ENCODE peak calls at places on chromosome 18, in seven cellular contexts. One of them, this sample, is unnamed.

GRCh38 chr18:13614701-13615288 is 111.6 kb downstream of the FAM210A start:
- DNase-seq in HepG2: no peak
- DNase-seq in PC-3: no peak
- DNase-seq in GM23248: no peak
- DNase-seq in mesendoderm: no peak
- DNase-seq in hepatocyte: no peak
- DNase-seq in IMR-90: no peak
- DNase-seq in this sample: no peak

GRCh38 chr18:69777248-69777647 is 170.4 kb downstream of the CD226 start:
- DNase-seq in mesendoderm: no peak
- DNase-seq in HepG2: no peak
- DNase-seq in PC-3: no peak
- DNase-seq in IMR-90: no peak
- DNase-seq in hepatocyte: no peak
- DNase-seq in GM23248: no peak
- DNase-seq in this sample: no peak

GRCh38 chr18:57050314-57050949 is 96.5 kb upstream of the BOD1L2 start:
- DNase-seq in GM23248: no peak
- DNase-seq in IMR-90: no peak
- DNase-seq in mesendoderm: no peak
- DNase-seq in PC-3: no peak
- DNase-seq in hepatocyte: peak
- DNase-seq in HepG2: peak
- DNase-seq in this sample: no peak

GRCh38 chr18:74083071-74083954 is 64.3 kb downstream of the FBXO15 start:
- DNase-seq in GM23248: no peak
- DNase-seq in IMR-90: no peak
- DNase-seq in hepatocyte: no peak
- DNase-seq in PC-3: no peak
- DNase-seq in HepG2: no peak
- DNase-seq in mesendoderm: no peak
- DNase-seq in this sample: no peak

GRCh38 chr18:67104700-67105284 is 411.7 kb downstream of the DSEL start:
- DNase-seq in hepatocyte: peak
- DNase-seq in IMR-90: peak
- DNase-seq in mesendoderm: peak
- DNase-seq in PC-3: peak
- DNase-seq in GM23248: peak
- DNase-seq in HepG2: peak
- DNase-seq in this sample: peak

GRCh38 chr18:43932140-43932539 is 654.9 kb upstream of the SYT4 start:
- DNase-seq in hepatocyte: peak
- DNase-seq in IMR-90: peak
- DNase-seq in PC-3: no peak
- DNase-seq in GM23248: no peak
- DNase-seq in mesendoderm: no peak
- DNase-seq in HepG2: no peak
- DNase-seq in this sample: no peak

GRCh38 chr18:34624551-34624950 is 85.5 kb upstream of the DTNA start:
- DNase-seq in GM23248: peak
- DNase-seq in IMR-90: peak
- DNase-seq in hepatocyte: no peak
- DNase-seq in mesendoderm: peak
- DNase-seq in HepG2: no peak
- DNase-seq in PC-3: no peak
- DNase-seq in this sample: no peak

GRCh38 chr18:6757966-6758365 is 28.4 kb downstream of the ARHGAP28 start:
- DNase-seq in HepG2: no peak
- DNase-seq in hepatocyte: no peak
- DNase-seq in mesendoderm: peak
- DNase-seq in GM23248: no peak
- DNase-seq in IMR-90: peak
- DNase-seq in PC-3: peak
- DNase-seq in this sample: no peak

GRCh38 chr18:58407649-58408407 is 221.1 kb downstream of the ALPK2 start:
- DNase-seq in PC-3: no peak
- DNase-seq in hepatocyte: peak
- DNase-seq in GM23248: no peak
- DNase-seq in IMR-90: no peak
- DNase-seq in mesendoderm: no peak
- DNase-seq in HepG2: peak
- DNase-seq in this sample: no peak

GRCh38 chr18:74899554-74899953 is 301.9 kb downstream of the ZNF407 start:
- DNase-seq in PC-3: no peak
- DNase-seq in HepG2: no peak
- DNase-seq in GM23248: no peak
- DNase-seq in IMR-90: no peak
- DNase-seq in hepatocyte: peak
- DNase-seq in mesendoderm: no peak
- DNase-seq in this sample: no peak

GRCh38 chr18:42929857-42930256 is 185.6 kb downstream of the RIT2 start:
- DNase-seq in GM23248: peak
- DNase-seq in HepG2: no peak
- DNase-seq in mesendoderm: peak
- DNase-seq in IMR-90: no peak
- DNase-seq in hepatocyte: no peak
- DNase-seq in PC-3: no peak
- DNase-seq in this sample: no peak

GRCh38 chr18:57497372-57498294 is 62.5 kb downstream of the ONECUT2 start:
- DNase-seq in GM23248: peak
- DNase-seq in hepatocyte: peak
- DNase-seq in IMR-90: peak
- DNase-seq in mesendoderm: no peak
- DNase-seq in PC-3: peak
- DNase-seq in HepG2: no peak
- DNase-seq in this sample: no peak

GRCh38 chr18:23356915-23357421 is 96.1 kb upstream of the RIOK3 start:
- DNase-seq in mesendoderm: no peak
- DNase-seq in PC-3: no peak
- DNase-seq in IMR-90: peak
- DNase-seq in GM23248: peak
- DNase-seq in hepatocyte: no peak
- DNase-seq in HepG2: peak
- DNase-seq in this sample: no peak

GRCh38 chr18:6627621-6628020 is 101.9 kb upstream of the ARHGAP28 start:
- DNase-seq in mesendoderm: no peak
- DNase-seq in hepatocyte: no peak
- DNase-seq in PC-3: no peak
- DNase-seq in GM23248: peak
- DNase-seq in HepG2: no peak
- DNase-seq in IMR-90: peak
- DNase-seq in this sample: no peak

GRCh38 chr18:62324355-62324828 is 718 bp upstream of the TNFRSF11A start:
- DNase-seq in GM23248: peak
- DNase-seq in mesendoderm: peak
- DNase-seq in HepG2: no peak
- DNase-seq in IMR-90: no peak
- DNase-seq in PC-3: no peak
- DNase-seq in hepatocyte: no peak
- DNase-seq in this sample: peak

GRCh38 chr18:79962311-79962710 is 2.1 kb upstream of the HSBP1L1 start:
- DNase-seq in PC-3: peak
- DNase-seq in mesendoderm: no peak
- DNase-seq in HepG2: no peak
- DNase-seq in IMR-90: peak
- DNase-seq in GM23248: peak
- DNase-seq in hepatocyte: peak
- DNase-seq in this sample: no peak

DNA sequence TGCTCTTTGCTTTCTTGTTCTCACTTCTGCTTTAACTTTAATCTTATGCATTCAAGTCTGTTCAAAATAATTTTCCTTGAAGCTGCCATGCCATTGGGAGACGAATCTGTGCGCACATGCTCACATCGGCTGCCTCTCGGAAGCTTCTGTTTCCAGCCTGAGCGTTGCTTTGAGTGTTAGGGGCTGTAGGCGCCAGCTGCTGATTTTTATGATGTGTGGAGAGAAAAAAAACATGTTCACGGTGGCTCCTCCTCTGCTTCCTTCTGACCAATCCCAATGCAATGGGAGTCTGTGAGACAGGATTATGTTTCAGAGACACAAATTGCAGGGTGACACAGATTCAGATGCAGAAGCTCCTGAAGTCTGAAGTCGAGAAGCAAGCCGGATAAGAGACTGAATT is at the start of gene MC4R:
- DNase-seq in PC-3: peak
- DNase-seq in mesendoderm: peak
- DNase-seq in IMR-90: peak
- DNase-seq in HepG2: no peak
- DNase-seq in GM23248: peak
- DNase-seq in hepatocyte: peak
- DNase-seq in this sample: peak
- H3K27ac ChIP-seq in PC-3: no peak
- H3K27ac ChIP-seq in mesendoderm: no peak
- H3K27ac ChIP-seq in IMR-90: no peak
- H3K27ac ChIP-seq in HepG2: no peak
- H3K27ac ChIP-seq in GM23248: peak
- H3K27ac ChIP-seq in hepatocyte: no peak
- H3K27ac ChIP-seq in this sample: no peak

GRCh38 chr18:54802686-54803395 is 25.4 kb upstream of the RAB27B start:
- DNase-seq in hepatocyte: no peak
- DNase-seq in GM23248: no peak
- DNase-seq in IMR-90: no peak
- DNase-seq in PC-3: no peak
- DNase-seq in mesendoderm: no peak
- DNase-seq in HepG2: no peak
- DNase-seq in this sample: no peak
- H3K4me2 ChIP-seq in hepatocyte: peak
- H3K4me2 ChIP-seq in GM23248: no peak
- H3K4me2 ChIP-seq in IMR-90: no peak
- H3K4me2 ChIP-seq in PC-3: no peak
- H3K4me2 ChIP-seq in mesendoderm: no peak
- H3K4me2 ChIP-seq in HepG2: no peak
- H3K4me2 ChIP-seq in this sample: no peak

GRCh38 chr18:48679236-48679635 is 140.4 kb downstream of the CTIF start:
- DNase-seq in PC-3: no peak
- DNase-seq in IMR-90: no peak
- DNase-seq in hepatocyte: no peak
- DNase-seq in mesendoderm: no peak
- DNase-seq in HepG2: no peak
- DNase-seq in GM23248: peak
- DNase-seq in this sample: no peak

GRCh38 chr18:48680339-48680738 is 141.5 kb downstream of the CTIF start:
- DNase-seq in mesendoderm: no peak
- DNase-seq in hepatocyte: no peak
- DNase-seq in PC-3: no peak
- DNase-seq in HepG2: no peak
- DNase-seq in IMR-90: no peak
- DNase-seq in GM23248: no peak
- DNase-seq in this sample: no peak

GRCh38 chr18:48683197-48683596 is 144.4 kb downstream of the CTIF start:
- DNase-seq in GM23248: no peak
- DNase-seq in HepG2: no peak
- DNase-seq in hepatocyte: no peak
- DNase-seq in PC-3: no peak
- DNase-seq in mesendoderm: no peak
- DNase-seq in IMR-90: no peak
- DNase-seq in this sample: no peak

GRCh38 chr18:48682768-48683167 is 143.9 kb downstream of the CTIF start:
- DNase-seq in HepG2: no peak
- DNase-seq in PC-3: no peak
- DNase-seq in hepatocyte: no peak
- DNase-seq in IMR-90: no peak
- DNase-seq in mesendoderm: no peak
- DNase-seq in GM23248: no peak
- DNase-seq in this sample: no peak

DNA sequence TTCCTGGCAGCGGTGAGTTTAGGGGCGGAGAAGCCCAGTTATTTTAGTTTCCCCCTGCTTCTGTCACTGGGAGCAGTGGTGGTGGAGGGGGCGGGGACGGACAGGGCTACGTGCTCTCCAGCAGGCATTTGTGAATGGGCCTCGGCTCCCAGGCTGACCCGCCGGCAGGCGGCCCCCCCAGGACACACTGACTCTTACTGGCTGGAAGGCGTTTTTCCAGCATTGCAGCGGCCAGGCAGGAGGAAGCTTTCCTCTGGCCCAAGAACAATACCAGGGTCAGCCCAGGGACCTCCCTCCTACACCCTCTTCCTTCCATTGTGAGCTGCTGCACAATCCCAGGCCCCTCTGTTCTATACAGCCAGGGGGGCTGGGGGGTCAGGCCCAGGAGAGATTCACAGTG is 142.0 kb downstream of the CTIF start:
- DNase-seq in hepatocyte: no peak
- DNase-seq in PC-3: no peak
- DNase-seq in mesendoderm: no peak
- DNase-seq in GM23248: no peak
- DNase-seq in IMR-90: no peak
- DNase-seq in HepG2: no peak
- DNase-seq in this sample: peak
- H3K27ac ChIP-seq in hepatocyte: no peak
- H3K27ac ChIP-seq in PC-3: no peak
- H3K27ac ChIP-seq in mesendoderm: no peak
- H3K27ac ChIP-seq in GM23248: no peak
- H3K27ac ChIP-seq in IMR-90: no peak
- H3K27ac ChIP-seq in HepG2: no peak
- H3K27ac ChIP-seq in this sample: peak

GRCh38 chr18:76983184-76983583 is 149.4 kb downstream of the MBP start:
- DNase-seq in GM23248: peak
- DNase-seq in IMR-90: peak
- DNase-seq in HepG2: peak
- DNase-seq in mesendoderm: peak
- DNase-seq in hepatocyte: peak
- DNase-seq in PC-3: peak
- DNase-seq in this sample: peak

GRCh38 chr18:76985156-76985950 is 147.2 kb downstream of the MBP start:
- DNase-seq in hepatocyte: no peak
- DNase-seq in IMR-90: no peak
- DNase-seq in PC-3: no peak
- DNase-seq in mesendoderm: no peak
- DNase-seq in HepG2: no peak
- DNase-seq in GM23248: no peak
- DNase-seq in this sample: no peak

GRCh38 chr18:76984193-76985155 is 148.1 kb downstream of the MBP start:
- DNase-seq in IMR-90: no peak
- DNase-seq in hepatocyte: no peak
- DNase-seq in mesendoderm: no peak
- DNase-seq in PC-3: no peak
- DNase-seq in HepG2: no peak
- DNase-seq in GM23248: no peak
- DNase-seq in this sample: no peak

GRCh38 chr18:76982038-76982437 is 150.5 kb downstream of the MBP start:
- DNase-seq in GM23248: no peak
- DNase-seq in hepatocyte: no peak
- DNase-seq in mesendoderm: no peak
- DNase-seq in HepG2: no peak
- DNase-seq in IMR-90: no peak
- DNase-seq in PC-3: no peak
- DNase-seq in this sample: no peak

DNA sequence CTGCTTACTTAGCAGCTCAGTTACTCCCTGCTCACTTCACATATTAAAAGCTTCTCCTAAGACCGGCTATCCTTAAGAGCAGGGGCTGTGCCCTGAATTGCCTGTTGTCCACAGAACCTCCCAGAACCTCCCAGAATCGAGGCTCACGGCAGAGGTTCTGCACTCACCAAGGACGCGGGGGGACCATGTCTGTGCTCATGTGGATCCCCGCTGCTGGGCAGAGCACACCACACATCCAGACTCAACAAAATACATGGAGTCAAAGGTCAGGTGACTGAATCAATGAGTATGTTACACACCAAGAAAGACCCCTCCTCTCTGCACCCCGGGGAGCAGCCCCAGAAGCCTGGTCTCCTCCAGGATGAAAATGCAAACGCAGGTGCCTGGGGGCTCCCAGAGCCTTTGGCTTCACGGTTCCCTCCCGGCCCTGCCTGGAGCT is 149.0 kb downstream of the MBP start:
- DNase-seq in PC-3: no peak
- DNase-seq in mesendoderm: no peak
- DNase-seq in IMR-90: no peak
- DNase-seq in HepG2: no peak
- DNase-seq in GM23248: no peak
- DNase-seq in hepatocyte: no peak
- DNase-seq in this sample: no peak
- H3K4me2 ChIP-seq in PC-3: peak
- H3K4me2 ChIP-seq in mesendoderm: no peak
- H3K4me2 ChIP-seq in IMR-90: no peak
- H3K4me2 ChIP-seq in HepG2: no peak
- H3K4me2 ChIP-seq in GM23248: no peak
- H3K4me2 ChIP-seq in hepatocyte: no peak
- H3K4me2 ChIP-seq in this sample: no peak